ENCODE peak calls at places on chromosomes 7 and 10, in six cellular contexts. P is A549, U is HEK293T, V is K562, G is IMR-90, Y is GM12878. N is an unnamed sample.

GRCh38 chr10:124044143-124044862 is 49.1 kb downstream of the CHST15 start:
- DNase-seq in P (no peak), U (no peak), V (no peak), G (no peak), Y (no peak), N (no peak)

GRCh38 chr7:44724276-44724675 is 24.4 kb upstream of the ZMIZ2 start:
- DNase-seq in P (no peak), U (no peak), V (no peak), G (no peak), Y (no peak), N (no peak)

GRCh38 chr10:3136336-3136735 is 36.2 kb downstream of the PITRM1 start:
- DNase-seq in P (no peak), U (no peak), V (no peak), G (peak; percentile 10), Y (no peak), N (no peak)

GRCh38 chr10:51257511-51258248 is 183.4 kb downstream of the PRKG1 start:
- DNase-seq in P (no peak), U (no peak), V (no peak), G (peak; percentile 52), Y (no peak), N (no peak)

GRCh38 chr10:78292987-78293865 is 259.6 kb downstream of the RPS24 start:
- DNase-seq in P (no peak), U (peak; percentile 23), V (no peak), G (peak; percentile 35), Y (no peak), N (peak; percentile 24)

GRCh38 chr7:135150072-135150782 is 2.4 kb downstream of the TMEM140 start:
- DNase-seq in P (no peak), U (no peak), V (no peak), G (no peak), Y (no peak), N (no peak)

GRCh38 chr10:114282526-114282925 is 43.5 kb downstream of the VWA2 start:
- DNase-seq in P (no peak), U (no peak), V (no peak), G (no peak), Y (no peak), N (no peak)

GRCh38 chr7:2824678-2825461 is 19.2 kb downstream of the GNA12 start:
- DNase-seq in P (no peak), U (no peak), V (no peak), G (peak; percentile 37), Y (peak; percentile 49), N (no peak)

GRCh38 chr10:15300145-15300544 is 70.9 kb downstream of the FAM171A1 start:
- DNase-seq in P (no peak), U (no peak), V (no peak), G (no peak), Y (no peak), N (no peak)

GRCh38 chr10:8056378-8056777 is 1.9 kb downstream of the GATA3 start:
- DNase-seq in P (no peak), U (no peak), V (no peak), G (no peak), Y (no peak), N (no peak)

GRCh38 chr10:79409038-79410035 is 36.1 kb downstream of the ZCCHC24 start:
- DNase-seq in P (no peak), U (no peak), V (no peak), G (no peak), Y (no peak), N (no peak)

GRCh38 chr7:158472631-158473030 is 115.0 kb downstream of the PTPRN2 start:
- DNase-seq in P (no peak), U (no peak), V (no peak), G (no peak), Y (no peak), N (no peak)

GRCh38 chr10:79424221-79425073 is 21.0 kb downstream of the ZCCHC24 start:
- DNase-seq in P (no peak), U (no peak), V (no peak), G (peak; percentile 52), Y (no peak), N (peak; percentile 91)

GRCh38 chr10:52424343-52424742 is 110.3 kb downstream of the DKK1 start:
- DNase-seq in P (no peak), U (no peak), V (no peak), G (peak; percentile 8), Y (no peak), N (no peak)

GRCh38 chr7:139567647-139568345 is 44.3 kb downstream of the CLEC2L start:
- DNase-seq in P (no peak), U (no peak), V (no peak), G (no peak), Y (no peak), N (no peak)

GRCh38 chr10:116699783-116700150 is 42.6 kb downstream of the HSPA12A start:
- DNase-seq in P (no peak), U (no peak), V (no peak), G (no peak), Y (no peak), N (no peak)

GRCh38 chr10:60073781-60074656 is 167.7 kb upstream of the CCDC6 start:
- DNase-seq in P (no peak), U (no peak), V (peak; percentile 74), G (no peak), Y (peak; percentile 76), N (no peak)

GRCh38 chr7:129784437-129784782 is 168.3 kb downstream of the UBE2H start:
- DNase-seq in P (no peak), U (no peak), V (no peak), G (no peak), Y (no peak), N (no peak)

GRCh38 chr10:30431435-30431911 is 2.5 kb upstream of the MAP3K8 start:
- DNase-seq in P (no peak), U (no peak), V (peak; percentile 24), G (no peak), Y (no peak), N (no peak)

GRCh38 chr10:86512137-86512536 is 9.5 kb downstream of the WAPL start:
- DNase-seq in P (no peak), U (no peak), V (no peak), G (no peak), Y (no peak), N (no peak)

GRCh38 chr10:61903184-61903990 is 1.9 kb downstream of the ARID5B start:
- DNase-seq in P (peak; percentile 35), U (peak; percentile 49), V (peak; percentile 73), G (peak; percentile 55), Y (peak; percentile 53), N (peak; percentile 38)

GRCh38 chr7:2082357-2083038 is 150.2 kb downstream of the MAD1L1 start:
- DNase-seq in P (no peak), U (no peak), V (no peak), G (peak; percentile 92), Y (no peak), N (no peak)

GRCh38 chr7:29883462-29884398 is 77.4 kb downstream of the WIPF3 start:
- DNase-seq in P (no peak), U (no peak), V (no peak), G (no peak), Y (no peak), N (no peak)
- TF ChIP-seq BHLHE40 in P (no peak), U (no peak), V (no peak), G (no peak), Y (no peak), N (no peak)

GRCh38 chr10:93481213-93481930 is 762 bp downstream of the MYOF start:
- DNase-seq in P (no peak), U (no peak), V (no peak), G (no peak), Y (no peak), N (no peak)
- TF ChIP-seq BHLHE40 in P (no peak), U (no peak), V (no peak), G (no peak), Y (no peak), N (no peak)

DNA sequence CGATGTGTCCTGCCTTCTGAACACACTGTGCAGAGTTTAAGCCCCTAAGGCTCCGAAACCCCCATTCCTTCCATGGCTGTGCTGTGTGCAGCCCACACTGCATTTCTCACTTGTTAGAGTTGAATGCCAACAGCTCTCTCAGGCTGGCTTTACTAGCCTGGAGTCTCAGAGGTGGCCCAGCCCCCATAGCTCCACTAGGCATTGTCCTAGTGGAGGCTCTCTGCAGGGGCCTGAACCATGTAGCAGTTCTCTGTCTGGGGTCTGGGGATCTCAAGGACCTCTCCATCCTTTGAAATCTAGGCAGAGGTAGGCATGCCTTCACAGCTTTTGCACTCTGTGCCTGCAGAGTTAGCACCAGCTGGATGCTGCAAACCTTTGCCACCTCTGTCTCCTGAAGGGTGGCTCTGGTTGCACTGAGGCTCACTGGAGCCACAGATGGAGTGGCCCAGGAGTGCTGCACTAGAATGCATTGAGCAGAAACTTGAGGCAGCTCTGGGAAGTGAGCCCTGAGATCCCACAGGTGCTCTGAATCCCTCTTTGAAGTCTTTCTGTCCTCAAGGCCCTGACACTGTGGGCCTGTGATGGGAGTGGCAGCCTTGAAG is 301.7 kb downstream of the DGKB start:
- DNase-seq in P (no peak), U (no peak), V (no peak), G (no peak), Y (no peak), N (no peak)
- TF ChIP-seq BHLHE40 in P (no peak), U (no peak), V (no peak), G (no peak), Y (no peak), N (no peak)

GRCh38 chr7:127745445-127745844 is 93.5 kb downstream of the SND1 start:
- DNase-seq in P (no peak), U (no peak), V (no peak), G (no peak), Y (no peak), N (no peak)
- TF ChIP-seq BHLHE40 in P (no peak), U (no peak), V (no peak), G (no peak), Y (no peak), N (no peak)

GRCh38 chr10:131825150-131825907 is 75.5 kb upstream of the PPP2R2D start:
- DNase-seq in P (no peak), U (no peak), V (no peak), G (no peak), Y (no peak), N (no peak)

GRCh38 chr10:131829156-131829930 is 71.5 kb upstream of the PPP2R2D start:
- DNase-seq in P (no peak), U (no peak), V (no peak), G (no peak), Y (no peak), N (no peak)

GRCh38 chr10:131824371-131825149 is 76.2 kb upstream of the PPP2R2D start:
- DNase-seq in P (peak; percentile 17), U (no peak), V (no peak), G (no peak), Y (no peak), N (no peak)

GRCh38 chr10:131822694-131823245 is 78.0 kb upstream of the PPP2R2D start:
- DNase-seq in P (no peak), U (no peak), V (no peak), G (no peak), Y (no peak), N (no peak)

DNA sequence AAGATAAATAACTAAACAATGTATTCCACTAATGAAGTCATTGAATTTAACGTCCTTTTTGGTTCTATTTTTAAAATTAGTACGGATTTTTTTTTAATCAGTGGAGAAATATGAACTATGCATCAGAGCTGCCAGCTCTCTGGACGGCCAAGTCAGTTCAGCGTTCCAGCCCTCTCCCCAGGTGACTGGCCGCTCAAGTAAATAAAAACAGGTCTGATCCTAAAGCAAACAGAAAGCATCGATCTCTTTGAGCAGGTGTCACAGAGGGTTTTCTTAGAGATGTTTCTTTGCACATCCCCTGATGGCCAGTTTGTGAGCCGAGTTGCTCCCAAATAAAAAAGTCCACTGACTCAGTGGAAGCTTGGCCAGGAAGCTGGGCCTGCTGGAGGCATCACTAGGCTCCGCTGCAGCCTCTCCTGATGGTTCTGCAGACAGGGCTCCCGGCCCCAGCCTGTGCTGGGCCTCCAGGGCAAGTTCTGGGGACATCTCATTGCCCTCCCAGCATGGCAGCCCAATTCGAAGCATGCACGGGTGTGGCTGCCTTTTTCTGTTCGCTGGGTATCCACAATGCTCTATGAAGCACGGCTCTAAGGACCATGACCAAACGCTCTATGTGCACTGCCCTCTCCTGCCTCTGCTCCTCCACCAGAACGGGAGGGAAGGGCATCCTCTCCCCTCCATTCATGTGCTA is 74.7 kb upstream of the PPP2R2D start:
- DNase-seq in P (no peak), U (no peak), V (no peak), G (no peak), Y (no peak), N (no peak)
- TF ChIP-seq BHLHE40 in P (no peak), U (no peak), V (no peak), G (no peak), Y (no peak), N (no peak)